ENCODE peak calls at places on chromosome 12, in ten cellular contexts. L is BJ; U is SW 1271; C is GM20000; X is nephron progenitor cell; I is glomerular endothelial cell; F is activated T-cell treated with anti-CD3 and anti-CD28 coated beads, Interleukin-2, amount 50 U/mL, for 72 hours; S is ACHN; J is ovary; P is anterior cingulate cortex. M is an unnamed sample.

GRCh38 chr12:118307069-118307954 is 65.4 kb downstream of the TAOK3 start:
- DNase-seq in L (peak), U (peak), C (peak), X (no peak), I (peak), F (peak), S (peak), J (peak), P (no peak), M (peak)

GRCh38 chr12:8680533-8680932 is 17.3 kb upstream of the RIMKLB start:
- DNase-seq in L (no peak), U (no peak), C (no peak), X (no peak), I (no peak), F (no peak), S (no peak), J (no peak), P (no peak), M (no peak)

GRCh38 chr12:71548906-71549305 is 109.3 kb downstream of the LGR5 start:
- DNase-seq in L (no peak), U (no peak), C (no peak), X (no peak), I (no peak), F (no peak), S (no peak), J (no peak), P (no peak), M (no peak)

GRCh38 chr12:6927379-6927991 is at the start of gene ATN1:
- DNase-seq in L (no peak), U (peak), C (peak), X (peak), I (no peak), F (peak), S (peak), J (peak), P (peak), M (peak)

GRCh38 chr12:120741476-120742206 is 16.0 kb downstream of the ACADS start:
- DNase-seq in L (no peak), U (no peak), C (no peak), X (no peak), I (no peak), F (no peak), S (no peak), J (no peak), P (no peak), M (no peak)

GRCh38 chr12:132336451-132337413 is 7.3 kb upstream of the GALNT9 start:
- DNase-seq in L (no peak), U (no peak), C (no peak), X (no peak), I (no peak), F (no peak), S (no peak), J (no peak), P (peak), M (no peak)

GRCh38 chr12:68581926-68582325 is 28.8 kb upstream of the RAP1B start:
- DNase-seq in L (no peak), U (no peak), C (no peak), X (no peak), I (no peak), F (no peak), S (no peak), J (no peak), P (no peak), M (no peak)

GRCh38 chr12:13173537-13173936 is 23.0 kb upstream of the EMP1 start:
- DNase-seq in L (peak), U (no peak), C (peak), X (no peak), I (no peak), F (peak), S (peak), J (no peak), P (no peak), M (peak)

GRCh38 chr12:78120866-78121590 is 290.3 kb downstream of the NAV3 start:
- DNase-seq in L (no peak), U (peak), C (peak), X (no peak), I (peak), F (no peak), S (peak), J (no peak), P (no peak), M (peak)

GRCh38 chr12:31363416-31363809 is 37.5 kb upstream of the SINHCAF start:
- DNase-seq in L (no peak), U (no peak), C (no peak), X (no peak), I (no peak), F (no peak), S (no peak), J (no peak), P (no peak), M (no peak)

GRCh38 chr12:52212701-52213540 is 20.1 kb upstream of the KRT7 start:
- DNase-seq in L (no peak), U (no peak), C (no peak), X (no peak), I (no peak), F (no peak), S (no peak), J (no peak), P (no peak), M (no peak)

M was measured in foreskin melanocyte.